ENCODE peak calls at places on chromosomes 13 and 19, in five cellular contexts. One of them, this sample, is unnamed.

GRCh38 chr13:60139272-60139671 is 24.5 kb downstream of the DIAPH3 start:
- DNase-seq in HEK293T: no peak
- DNase-seq in T-helper 1 cell: no peak
- DNase-seq in foreskin fibroblast: peak
- DNase-seq in left ventricle myocardium inferior: no peak
- DNase-seq in this sample: no peak

GRCh38 chr13:100262404-100262803 is 173.5 kb downstream of the PCCA start:
- DNase-seq in HEK293T: no peak
- DNase-seq in left ventricle myocardium inferior: no peak
- DNase-seq in foreskin fibroblast: no peak
- DNase-seq in T-helper 1 cell: no peak
- DNase-seq in this sample: no peak

GRCh38 chr19:45668342-45668871 is 386 bp downstream of the GIPR start:
- DNase-seq in foreskin fibroblast: no peak
- DNase-seq in HEK293T: no peak
- DNase-seq in left ventricle myocardium inferior: no peak
- DNase-seq in T-helper 1 cell: no peak
- DNase-seq in this sample: no peak

GRCh38 chr19:45140144-45140503 is 20.7 kb downstream of the NKPD1 start:
- DNase-seq in T-helper 1 cell: no peak
- DNase-seq in foreskin fibroblast: no peak
- DNase-seq in left ventricle myocardium inferior: no peak
- DNase-seq in HEK293T: no peak
- DNase-seq in this sample: no peak

GRCh38 chr19:45999653-46000121 is 4.4 kb downstream of the CCDC61 start:
- DNase-seq in HEK293T: peak
- DNase-seq in T-helper 1 cell: no peak
- DNase-seq in foreskin fibroblast: peak
- DNase-seq in left ventricle myocardium inferior: no peak
- DNase-seq in this sample: peak

GRCh38 chr13:98173431-98173921 is 3.6 kb downstream of the RNF113B start:
- DNase-seq in left ventricle myocardium inferior: no peak
- DNase-seq in HEK293T: no peak
- DNase-seq in T-helper 1 cell: no peak
- DNase-seq in foreskin fibroblast: peak
- DNase-seq in this sample: peak

GRCh38 chr19:45440873-45441654 is 17.3 kb upstream of the ERCC1 start:
- DNase-seq in T-helper 1 cell: no peak
- DNase-seq in HEK293T: no peak
- DNase-seq in foreskin fibroblast: no peak
- DNase-seq in left ventricle myocardium inferior: no peak
- DNase-seq in this sample: peak

GRCh38 chr13:26220575-26220974 is 1.5 kb downstream of the RNF6 start:
- DNase-seq in foreskin fibroblast: no peak
- DNase-seq in T-helper 1 cell: no peak
- DNase-seq in left ventricle myocardium inferior: no peak
- DNase-seq in HEK293T: no peak
- DNase-seq in this sample: peak

GRCh38 chr13:44523176-44524017 is 52.7 kb downstream of the TSC22D1 start:
- DNase-seq in foreskin fibroblast: peak
- DNase-seq in HEK293T: no peak
- DNase-seq in T-helper 1 cell: no peak
- DNase-seq in left ventricle myocardium inferior: no peak
- DNase-seq in this sample: peak

GRCh38 chr19:31530781-31531180 is 181.5 kb upstream of the TSHZ3 start:
- DNase-seq in foreskin fibroblast: no peak
- DNase-seq in T-helper 1 cell: no peak
- DNase-seq in left ventricle myocardium inferior: no peak
- DNase-seq in HEK293T: no peak
- DNase-seq in this sample: no peak

GRCh38 chr19:35430382-35431146 is 17.5 kb upstream of the FFAR2 start:
- DNase-seq in T-helper 1 cell: no peak
- DNase-seq in foreskin fibroblast: no peak
- DNase-seq in HEK293T: no peak
- DNase-seq in left ventricle myocardium inferior: no peak
- DNase-seq in this sample: no peak

GRCh38 chr13:112496166-112496565 is 91.8 kb downstream of the TUBGCP3 start:
- DNase-seq in foreskin fibroblast: no peak
- DNase-seq in HEK293T: no peak
- DNase-seq in left ventricle myocardium inferior: no peak
- DNase-seq in T-helper 1 cell: no peak
- DNase-seq in this sample: no peak

GRCh38 chr13:32676242-32676641 is 90.0 kb downstream of the PDS5B start:
- DNase-seq in HEK293T: no peak
- DNase-seq in foreskin fibroblast: no peak
- DNase-seq in T-helper 1 cell: no peak
- DNase-seq in left ventricle myocardium inferior: no peak
- DNase-seq in this sample: no peak

GRCh38 chr19:42568006-42568405 is 26.7 kb downstream of the CEACAM8 start:
- DNase-seq in T-helper 1 cell: no peak
- DNase-seq in HEK293T: no peak
- DNase-seq in left ventricle myocardium inferior: no peak
- DNase-seq in foreskin fibroblast: no peak
- DNase-seq in this sample: no peak